ENCODE peak calls at places on chromosomes 4 and X, in eight cellular contexts. Y is fibroblast of pulmonary artery, W is tibial artery, I is Karpas-422, V is AG04450, F is bronchial epithelial cell, M is cardiac muscle cell, E is fibroblast of lung. Z is an unnamed sample.

GRCh38 chrX:40105791-40106676 is 8.3 kb upstream of the BCOR start:
- DNase-seq in Y (no peak), E (no peak), M (peak; percentile 89), F (no peak), I (peak; percentile 85), W (no peak), V (no peak), Z (no peak)

GRCh38 chr4:122826596-122827257 is at the start of gene FGF2:
- DNase-seq in M (peak; percentile 71), V (no peak), F (no peak), W (peak; percentile 83), E (peak; percentile 78), Y (peak; percentile 62), I (no peak), Z (peak; percentile 9)

GRCh38 chr4:119626420-119626819 is 2.2 kb downstream of the PDE5A start:
- DNase-seq in M (no peak), V (no peak), I (no peak), F (no peak), W (no peak), Y (no peak), E (no peak), Z (no peak)

GRCh38 chr4:40395908-40396806 is 61.0 kb downstream of the CHRNA9 start:
- DNase-seq in W (no peak), E (peak; percentile 60), Y (peak; percentile 61), I (no peak), V (no peak), F (peak; percentile 75), M (peak; percentile 23), Z (no peak)

GRCh38 chr4:182582245-182582644 is 334.9 kb downstream of the DCTD start:
- DNase-seq in M (no peak), W (no peak), Y (no peak), V (no peak), E (no peak), F (peak; percentile 81), I (no peak), Z (no peak)

GRCh38 chrX:85052207-85052606 is 48.5 kb downstream of the APOOL start:
- DNase-seq in E (peak; percentile 39), Y (peak; percentile 39), M (no peak), F (no peak), W (no peak), V (no peak), I (no peak), Z (no peak)

GRCh38 chrX:69093960-69094935 is 71.0 kb downstream of the PJA1 start:
- DNase-seq in V (no peak), F (peak; percentile 56), I (peak; percentile 85), Y (peak; percentile 70), M (peak; percentile 78), W (peak; percentile 50), E (peak; percentile 71), Z (peak; percentile 68)

GRCh38 chrX:82127228-82128123 is 925.6 kb downstream of the SH3BGRL start:
- DNase-seq in E (no peak), I (no peak), M (no peak), W (no peak), V (no peak), F (no peak), Y (no peak), Z (no peak)

GRCh38 chr4:164789047-164789446 is 35.1 kb downstream of the SMIM31 start:
- DNase-seq in V (no peak), W (no peak), M (peak; percentile 10), E (no peak), F (no peak), I (no peak), Y (no peak), Z (no peak)

GRCh38 chrX:25558137-25558536 is 542.4 kb upstream of the ARX start:
- DNase-seq in W (no peak), M (no peak), E (no peak), V (no peak), Y (no peak), F (no peak), I (no peak), Z (no peak)

GRCh38 chr4:37892641-37893040 is 1.8 kb downstream of the TBC1D1 start:
- DNase-seq in I (peak; percentile 65), F (no peak), E (no peak), V (no peak), Y (no peak), M (no peak), W (peak; percentile 32), Z (no peak)

GRCh38 chr4:185730849-185731608 is 81.0 kb downstream of the SORBS2 start:
- DNase-seq in F (peak; percentile 91), M (no peak), E (peak; percentile 55), I (peak; percentile 41), W (no peak), V (no peak), Y (peak; percentile 72), Z (no peak)
- H3K4me3 ChIP-seq in F (no peak overlapping the region), M (no peak overlapping the region), E (no peak overlapping the region), I (no peak overlapping the region), W (no peak overlapping the region), V (no peak overlapping the region), Y (no peak overlapping the region), Z (no peak overlapping the region)

GRCh38 chr4:6674500-6675149 is 19.1 kb upstream of the S100P start:
- DNase-seq in W (no peak), Y (peak; percentile 41), I (peak; percentile 46), V (no peak), M (peak; percentile 24), E (peak; percentile 40), F (peak; percentile 71), Z (no peak)
- H3K4me3 ChIP-seq in W (peak overlapping the region; percentile 92), Y (peak overlapping the region; percentile 67), I (no peak overlapping the region), V (peak overlapping the region; percentile 64), M (peak overlapping the region; percentile 49), E (peak overlapping the region; percentile 85), F (peak overlapping the region; percentile 65), Z (peak overlapping the region; percentile 93)

DNA sequence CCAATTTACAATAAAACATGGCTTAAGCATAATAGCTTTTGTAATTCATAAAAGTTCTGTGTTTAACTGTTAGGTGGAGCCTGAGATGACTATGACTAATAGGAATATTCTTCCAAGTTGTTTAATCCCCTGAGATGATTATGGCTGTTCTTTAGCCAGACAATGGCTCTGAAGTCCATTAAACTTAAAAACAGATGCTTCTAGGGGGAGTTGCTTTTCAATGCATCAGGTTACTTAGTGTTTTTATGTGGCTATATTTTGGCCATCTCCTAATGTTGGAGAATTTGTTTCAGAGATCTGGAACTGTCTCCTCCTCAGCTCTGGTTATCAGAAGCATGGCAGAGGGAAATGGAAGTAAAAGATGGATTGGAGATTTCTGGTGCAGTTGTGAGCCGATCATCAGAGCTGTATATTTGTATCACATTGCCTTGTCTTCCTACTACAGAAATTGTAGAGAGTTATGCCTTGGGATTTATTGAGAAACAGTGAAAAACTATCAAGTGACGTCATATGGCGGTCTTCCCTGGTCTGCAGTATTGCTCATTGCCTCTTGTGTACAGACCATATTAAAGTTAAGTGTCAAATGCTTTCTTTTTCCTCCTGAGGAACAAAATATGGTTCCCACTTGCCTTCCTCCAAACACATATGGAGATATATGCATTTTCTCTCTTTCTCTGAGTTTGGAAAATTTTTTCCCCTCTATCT is 29.7 kb downstream of the SGMS2 start:
- DNase-seq in Y (peak; percentile 71), W (no peak), V (no peak), I (no peak), M (no peak), F (no peak), E (peak; percentile 29), Z (no peak)
- H3K4me3 ChIP-seq in Y (peak overlapping the region; percentile 30), W (peak overlapping the region; percentile 2), V (no peak overlapping the region), I (no peak overlapping the region), M (no peak overlapping the region), F (no peak overlapping the region), E (no peak overlapping the region), Z (no peak overlapping the region)

DNA sequence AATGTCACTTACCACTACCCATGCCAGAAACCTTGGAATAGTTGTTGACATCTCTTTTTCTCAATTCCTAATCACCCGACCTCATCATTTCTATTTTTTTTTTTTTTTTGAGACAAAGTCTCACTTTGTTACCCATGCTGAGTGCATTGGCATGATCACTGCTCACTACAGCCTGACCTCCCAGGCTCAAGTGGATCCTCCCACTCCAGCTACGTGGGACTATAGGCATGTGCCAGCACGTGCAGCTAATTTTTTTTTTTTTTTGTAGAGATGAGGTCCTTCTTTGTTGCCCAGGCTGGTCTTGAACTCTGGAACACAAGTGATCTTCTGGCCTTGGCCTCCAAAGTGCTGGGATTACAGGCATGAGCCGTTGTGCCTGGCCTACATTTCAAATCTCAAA is 12.0 kb downstream of the KDM6A start:
- DNase-seq in M (no peak), E (no peak), W (no peak), F (no peak), I (no peak), Y (no peak), V (no peak), Z (no peak)
- H3K4me3 ChIP-seq in M (no peak overlapping the region), E (no peak overlapping the region), W (no peak overlapping the region), F (no peak overlapping the region), I (no peak overlapping the region), Y (no peak overlapping the region), V (no peak overlapping the region), Z (no peak overlapping the region)

GRCh38 chr4:108169639-108170038 is 907 bp upstream of the LEF1 start:
- DNase-seq in V (no peak), F (no peak), Y (no peak), M (no peak), I (no peak), E (no peak), W (no peak), Z (no peak)
- H3K4me3 ChIP-seq in V (no peak overlapping the region), F (no peak overlapping the region), Y (no peak overlapping the region), M (peak overlapping the region; percentile 96), I (no peak overlapping the region), E (no peak overlapping the region), W (no peak overlapping the region), Z (no peak overlapping the region)

GRCh38 chr4:47561331-47561730 is 76.3 kb downstream of the ATP10D start:
- DNase-seq in I (no peak), V (no peak), F (no peak), W (no peak), M (no peak), E (no peak), Y (no peak), Z (no peak)
- H3K4me3 ChIP-seq in I (no peak overlapping the region), V (no peak overlapping the region), F (no peak overlapping the region), W (no peak overlapping the region), M (no peak overlapping the region), E (no peak overlapping the region), Y (no peak overlapping the region), Z (no peak overlapping the region)

GRCh38 chr4:23884731-23885130 is 5.1 kb downstream of the PPARGC1A start:
- DNase-seq in W (no peak), M (no peak), F (peak; percentile 21), Y (no peak), I (no peak), E (no peak), V (no peak), Z (no peak)

GRCh38 chr4:23884261-23884660 is 5.6 kb downstream of the PPARGC1A start:
- DNase-seq in I (no peak), W (no peak), V (no peak), M (no peak), F (peak; percentile 86), Y (no peak), E (no peak), Z (no peak)

GRCh38 chr4:23887989-23888388 is 1.9 kb downstream of the PPARGC1A start:
- DNase-seq in Y (no peak), W (no peak), V (no peak), M (no peak), E (no peak), F (no peak), I (no peak), Z (no peak)

GRCh38 chr4:23887173-23887572 is 2.7 kb downstream of the PPARGC1A start:
- DNase-seq in Y (no peak), E (no peak), W (no peak), V (no peak), F (no peak), I (no peak), M (no peak), Z (no peak)

GRCh38 chr4:23885943-23886590 is 3.8 kb downstream of the PPARGC1A start:
- DNase-seq in I (no peak), V (no peak), W (no peak), M (no peak), Y (no peak), F (no peak), E (no peak), Z (no peak)
- H3K4me3 ChIP-seq in I (no peak overlapping the region), V (no peak overlapping the region), W (no peak overlapping the region), M (peak overlapping the region; percentile 63), Y (no peak overlapping the region), F (no peak overlapping the region), E (no peak overlapping the region), Z (no peak overlapping the region)